ENCODE peak calls at places on chromosomes 16 and 17, in four cellular contexts. One of them, this sample, is unnamed.

GRCh38 chr17:45261577-45262515 is at the start of gene SPATA32:
- DNase-seq in CD8-positive, alpha-beta T cell: peak; percentile 78
- DNase-seq in A549: no peak
- DNase-seq in aorta: peak; percentile 88
- DNase-seq in this sample: peak; percentile 72

GRCh38 chr17:82520041-82520910 is 744 bp downstream of the FOXK2 start:
- DNase-seq in aorta: peak; percentile 81
- DNase-seq in CD8-positive, alpha-beta T cell: peak; percentile 32
- DNase-seq in A549: no peak
- DNase-seq in this sample: no peak

GRCh38 chr17:38871247-38871991 is 1.6 kb downstream of the LASP1 start:
- DNase-seq in A549: peak; percentile 94
- DNase-seq in aorta: peak; percentile 90
- DNase-seq in CD8-positive, alpha-beta T cell: peak; percentile 80
- DNase-seq in this sample: peak; percentile 88

GRCh38 chr16:87645802-87646201 is 43.5 kb downstream of the JPH3 start:
- DNase-seq in aorta: no peak
- DNase-seq in A549: no peak
- DNase-seq in CD8-positive, alpha-beta T cell: no peak
- DNase-seq in this sample: peak; percentile 42

GRCh38 chr17:45147581-45148182 is 593 bp upstream of the HEXIM1 start:
- DNase-seq in aorta: peak; percentile 93
- DNase-seq in CD8-positive, alpha-beta T cell: peak; percentile 82
- DNase-seq in A549: peak; percentile 99
- DNase-seq in this sample: peak; percentile 90

GRCh38 chr16:13120557-13120956 is 219.2 kb downstream of the SHISA9 start:
- DNase-seq in aorta: no peak
- DNase-seq in A549: no peak
- DNase-seq in CD8-positive, alpha-beta T cell: no peak
- DNase-seq in this sample: no peak

GRCh38 chr17:82414548-82415281 is 3.4 kb upstream of the HEXD start:
- DNase-seq in CD8-positive, alpha-beta T cell: peak; percentile 76
- DNase-seq in A549: peak; percentile 86
- DNase-seq in aorta: peak; percentile 92
- DNase-seq in this sample: peak; percentile 67

GRCh38 chr17:61309857-61310256 is 89.8 kb upstream of the TBX2 start:
- DNase-seq in A549: no peak
- DNase-seq in aorta: no peak
- DNase-seq in CD8-positive, alpha-beta T cell: no peak
- DNase-seq in this sample: no peak

GRCh38 chr16:81585785-81586184 is 141.2 kb downstream of the CMIP start:
- DNase-seq in aorta: peak; percentile 66
- DNase-seq in CD8-positive, alpha-beta T cell: no peak
- DNase-seq in A549: peak; percentile 76
- DNase-seq in this sample: no peak

GRCh38 chr17:19270347-19270950 is 33.3 kb downstream of the EPN2 start:
- DNase-seq in A549: no peak
- DNase-seq in CD8-positive, alpha-beta T cell: no peak
- DNase-seq in aorta: no peak
- DNase-seq in this sample: no peak

GRCh38 chr16:58487566-58488351 is 12.2 kb upstream of the NDRG4 start:
- DNase-seq in CD8-positive, alpha-beta T cell: peak; percentile 62
- DNase-seq in A549: peak; percentile 87
- DNase-seq in aorta: peak; percentile 92
- DNase-seq in this sample: peak; percentile 95

GRCh38 chr16:15915555-15916081 is 27.2 kb upstream of the CEP20 start:
- DNase-seq in CD8-positive, alpha-beta T cell: no peak
- DNase-seq in A549: no peak
- DNase-seq in aorta: peak; percentile 9
- DNase-seq in this sample: no peak

GRCh38 chr17:74981979-74982662 is 5.3 kb upstream of the CDR2L start:
- DNase-seq in aorta: peak; percentile 92
- DNase-seq in A549: peak; percentile 76
- DNase-seq in CD8-positive, alpha-beta T cell: peak; percentile 84
- DNase-seq in this sample: peak; percentile 79

GRCh38 chr16:86345521-86345920 is 164.8 kb upstream of the FOXF1 start:
- DNase-seq in CD8-positive, alpha-beta T cell: no peak
- DNase-seq in A549: no peak
- DNase-seq in aorta: no peak
- DNase-seq in this sample: no peak

GRCh38 chr16:86344881-86345280 is 165.4 kb upstream of the FOXF1 start:
- DNase-seq in A549: no peak
- DNase-seq in CD8-positive, alpha-beta T cell: no peak
- DNase-seq in aorta: no peak
- DNase-seq in this sample: no peak

GRCh38 chr16:86343111-86343642 is 167.2 kb upstream of the FOXF1 start:
- DNase-seq in CD8-positive, alpha-beta T cell: no peak
- DNase-seq in aorta: peak; percentile 88
- DNase-seq in A549: no peak
- DNase-seq in this sample: peak; percentile 42

GRCh38 chr16:86344586-86344871 is 165.8 kb upstream of the FOXF1 start:
- DNase-seq in A549: no peak
- DNase-seq in aorta: peak; percentile 28
- DNase-seq in CD8-positive, alpha-beta T cell: no peak
- DNase-seq in this sample: peak; percentile 17

GRCh38 chr16:86343733-86344585 is 166.4 kb upstream of the FOXF1 start:
- DNase-seq in CD8-positive, alpha-beta T cell: no peak
- DNase-seq in A549: no peak
- DNase-seq in aorta: peak; percentile 53
- DNase-seq in this sample: no peak
- H3K4me1 ChIP-seq in CD8-positive, alpha-beta T cell: no peaks in the 10 kb centered on the region
- H3K4me1 ChIP-seq in A549: no peaks in the 10 kb centered on the region
- H3K4me1 ChIP-seq in aorta: no peaks in the 10 kb centered on the region
- H3K4me1 ChIP-seq in this sample: peaks cover 3% of the 10 kb centered on the region

DNA sequence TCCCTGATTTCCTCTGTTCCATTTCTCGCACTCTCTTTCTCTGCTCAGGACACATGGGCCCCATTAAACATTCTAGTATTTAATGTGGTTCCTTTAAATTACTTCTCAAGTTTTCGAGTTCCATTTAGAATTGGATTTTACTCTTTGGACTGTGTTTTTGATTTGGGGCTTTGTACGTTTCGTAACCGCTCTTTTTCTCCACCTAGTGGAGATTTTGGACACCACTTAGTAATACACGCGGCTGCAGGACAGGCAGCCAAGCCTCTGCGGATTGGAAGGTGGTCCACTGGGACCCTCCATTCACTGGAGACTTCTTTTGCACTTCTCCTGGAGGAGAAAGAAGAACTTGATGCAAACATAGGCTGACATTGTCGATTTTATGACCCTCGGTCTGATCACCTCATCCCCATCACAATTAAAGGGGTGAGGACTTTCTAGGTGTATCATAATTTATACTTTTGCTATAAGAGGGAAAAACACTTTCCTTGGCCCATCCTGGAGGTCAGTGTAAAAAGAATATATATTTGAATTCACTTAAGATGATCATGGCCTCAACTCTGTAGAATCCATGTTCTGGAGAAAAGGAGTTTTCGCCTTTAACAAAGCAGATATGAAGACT is 85.8 kb downstream of the NOG start:
- DNase-seq in aorta: no peak
- DNase-seq in CD8-positive, alpha-beta T cell: no peak
- DNase-seq in A549: peak; percentile 23
- DNase-seq in this sample: no peak
- H3K4me3 ChIP-seq in aorta: peak overlapping the region; percentile 56
- H3K4me3 ChIP-seq in CD8-positive, alpha-beta T cell: peak overlapping the region; percentile 55
- H3K4me3 ChIP-seq in A549: no peak overlapping the region
- H3K4me3 ChIP-seq in this sample: no peak overlapping the region

GRCh38 chr16:35564148-35564547 is 2104.7 kb downstream of the TP53TG3F start:
- DNase-seq in aorta: no peak
- DNase-seq in A549: no peak
- DNase-seq in CD8-positive, alpha-beta T cell: no peak
- DNase-seq in this sample: no peak
- H3K9me3 ChIP-seq in aorta: peaks cover 2% of the 10 kb centered on the region
- H3K9me3 ChIP-seq in A549: no peaks in the 10 kb centered on the region
- H3K9me3 ChIP-seq in CD8-positive, alpha-beta T cell: peaks cover 3% of the 10 kb centered on the region
- H3K9me3 ChIP-seq in this sample: no peaks in the 10 kb centered on the region

GRCh38 chr16:4506450-4506849 is 30.3 kb downstream of the HMOX2 start:
- DNase-seq in CD8-positive, alpha-beta T cell: peak; percentile 68
- DNase-seq in aorta: no peak
- DNase-seq in A549: peak; percentile 77
- DNase-seq in this sample: no peak
- H3K4me1 ChIP-seq in CD8-positive, alpha-beta T cell: peaks cover 58% of the 10 kb centered on the region
- H3K4me1 ChIP-seq in aorta: no peaks in the 10 kb centered on the region
- H3K4me1 ChIP-seq in A549: peaks cover 4% of the 10 kb centered on the region
- H3K4me1 ChIP-seq in this sample: peaks cover 53% of the 10 kb centered on the region

GRCh38 chr17:411416-412120 is 59.0 kb upstream of the RPH3AL start:
- DNase-seq in aorta: peak; percentile 49
- DNase-seq in CD8-positive, alpha-beta T cell: no peak
- DNase-seq in A549: no peak
- DNase-seq in this sample: no peak
- H3K4me3 ChIP-seq in aorta: no peak overlapping the region
- H3K4me3 ChIP-seq in CD8-positive, alpha-beta T cell: peak overlapping the region; percentile 72
- H3K4me3 ChIP-seq in A549: no peak overlapping the region
- H3K4me3 ChIP-seq in this sample: no peak overlapping the region

GRCh38 chr17:73827627-73828241 is 183.5 kb upstream of the SDK2 start:
- DNase-seq in CD8-positive, alpha-beta T cell: no peak
- DNase-seq in A549: peak; percentile 46
- DNase-seq in aorta: no peak
- DNase-seq in this sample: no peak
- H3K9me3 ChIP-seq in CD8-positive, alpha-beta T cell: no peaks in the 10 kb centered on the region
- H3K9me3 ChIP-seq in A549: no peaks in the 10 kb centered on the region
- H3K9me3 ChIP-seq in aorta: no peaks in the 10 kb centered on the region
- H3K9me3 ChIP-seq in this sample: no peaks in the 10 kb centered on the region

GRCh38 chr16:23950898-23951297 is 115.1 kb downstream of the PRKCB start:
- DNase-seq in aorta: no peak
- DNase-seq in CD8-positive, alpha-beta T cell: no peak
- DNase-seq in A549: no peak
- DNase-seq in this sample: no peak
- H3K4me1 ChIP-seq in aorta: no peaks in the 10 kb centered on the region
- H3K4me1 ChIP-seq in CD8-positive, alpha-beta T cell: peaks cover 84% of the 10 kb centered on the region
- H3K4me1 ChIP-seq in A549: no peaks in the 10 kb centered on the region
- H3K4me1 ChIP-seq in this sample: no peaks in the 10 kb centered on the region

DNA sequence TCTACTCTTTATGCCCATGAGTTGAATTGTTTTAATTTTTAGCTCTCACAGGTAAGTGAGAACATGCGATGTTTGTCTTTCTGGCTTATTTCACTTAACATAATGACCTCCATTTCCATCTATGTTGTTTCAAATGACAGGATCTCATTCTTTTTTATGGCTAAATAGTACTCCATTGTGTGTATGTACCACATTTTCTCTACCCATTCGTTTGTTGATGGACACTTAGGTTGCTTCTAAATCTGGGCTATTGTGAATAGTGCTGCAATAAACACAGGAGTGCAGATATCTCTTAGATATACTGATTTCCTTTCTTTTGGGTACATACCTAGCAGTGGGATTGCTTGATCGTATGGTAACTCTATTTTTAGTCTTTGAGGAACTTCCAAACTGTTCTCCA is 19.3 kb upstream of the CA4 start:
- DNase-seq in aorta: no peak
- DNase-seq in CD8-positive, alpha-beta T cell: no peak
- DNase-seq in A549: no peak
- DNase-seq in this sample: no peak
- H3K4me3 ChIP-seq in aorta: no peak overlapping the region
- H3K4me3 ChIP-seq in CD8-positive, alpha-beta T cell: no peak overlapping the region
- H3K4me3 ChIP-seq in A549: no peak overlapping the region
- H3K4me3 ChIP-seq in this sample: no peak overlapping the region

DNA sequence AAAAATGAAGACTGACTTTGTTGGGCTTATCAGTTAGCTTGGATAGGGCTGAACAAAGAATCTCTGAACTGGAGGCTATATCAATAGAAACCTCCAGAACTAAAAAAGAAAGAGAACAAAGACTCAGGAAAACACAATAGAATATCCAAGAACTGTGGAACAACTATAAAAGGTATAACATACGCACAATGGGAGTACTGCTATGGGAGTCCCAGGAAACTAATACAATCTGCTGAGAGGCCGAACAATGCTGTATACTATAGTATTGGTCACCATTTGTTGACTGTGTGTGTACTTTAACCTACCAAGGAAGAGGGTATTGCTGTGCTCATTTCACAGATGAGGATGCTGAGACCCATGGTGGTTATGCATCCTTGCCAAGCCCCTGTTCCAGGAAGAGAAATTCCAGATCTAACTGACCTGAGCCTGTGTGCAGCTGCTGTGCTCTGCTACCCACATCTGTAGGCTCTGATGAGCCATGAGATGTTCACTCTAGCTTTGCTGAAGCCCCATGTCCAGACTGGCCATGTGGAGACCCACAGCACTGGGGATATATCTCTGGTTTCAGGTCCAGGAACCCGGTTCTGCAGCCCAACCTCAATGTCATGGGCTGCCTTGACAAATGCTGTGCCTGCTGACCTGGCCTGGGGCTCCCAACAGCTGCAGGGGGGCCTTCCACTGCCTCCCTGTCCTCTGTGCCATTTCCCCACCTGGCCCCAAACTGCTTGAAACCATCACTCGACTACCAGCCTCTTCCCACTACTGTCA is 254.3 kb upstream of the TNRC6C start:
- DNase-seq in CD8-positive, alpha-beta T cell: no peak
- DNase-seq in aorta: peak; percentile 35
- DNase-seq in A549: no peak
- DNase-seq in this sample: no peak
- H3K9me3 ChIP-seq in CD8-positive, alpha-beta T cell: no peaks in the 10 kb centered on the region
- H3K9me3 ChIP-seq in aorta: peaks cover 8% of the 10 kb centered on the region
- H3K9me3 ChIP-seq in A549: peaks cover 68% of the 10 kb centered on the region
- H3K9me3 ChIP-seq in this sample: peaks cover 41% of the 10 kb centered on the region